ENCODE peak calls at places on chromosomes 1 and 21, in five cellular contexts. J is activated CD4-positive, alpha-beta T cell treated with anti-CD3 and anti-CD28 coated beads, Interleukin-2, amount 10 ng/mL, durations not matched to agents 7 days and 5 days; H is neural progenitor cell; S is HTR-8/SVneo; O is MV-4-11. Y is an unnamed sample.

GRCh38 chr1:31574749-31575372 is 1.5 kb upstream of the TINAGL1 start:
- DNase-seq in J (peak), H (peak), S (no peak), O (no peak), Y (no peak)

GRCh38 chr1:15577691-15578090 is 7.2 kb downstream of the AGMAT start:
- DNase-seq in J (peak), H (no peak), S (no peak), O (no peak), Y (no peak)

GRCh38 chr21:33944185-33944763 is 28.7 kb upstream of the ATP5PO start:
- DNase-seq in J (no peak), H (no peak), S (no peak), O (no peak), Y (no peak)

GRCh38 chr1:94117250-94117851 is 3.6 kb downstream of the ABCA4 start:
- DNase-seq in J (no peak), H (no peak), S (no peak), O (no peak), Y (no peak)

GRCh38 chr1:110548381-110548780 is 29.4 kb upstream of the KCNA10 start:
- DNase-seq in J (no peak), H (peak), S (no peak), O (no peak), Y (no peak)

GRCh38 chr1:116497660-116498059 is 73.2 kb downstream of the CD58 start:
- DNase-seq in J (no peak), H (no peak), S (no peak), O (peak), Y (no peak)

GRCh38 chr1:3215198-3216045 is 146.4 kb downstream of the PRDM16 start:
- DNase-seq in J (no peak), H (no peak), S (no peak), O (no peak), Y (no peak)

GRCh38 chr1:206847337-206847834 is 18.0 kb upstream of the IL20 start:
- DNase-seq in J (no peak), H (no peak), S (no peak), O (no peak), Y (no peak)

GRCh38 chr1:59498640-59499039 is 201.7 kb downstream of the FGGY start:
- DNase-seq in J (no peak), H (no peak), S (peak), O (peak), Y (peak)

GRCh38 chr1:7177438-7178126 is 392.3 kb downstream of the CAMTA1 start:
- DNase-seq in J (no peak), H (peak), S (no peak), O (no peak), Y (no peak)

GRCh38 chr1:31949862-31950261 is 11.7 kb upstream of the PTP4A2 start:
- DNase-seq in J (no peak), H (no peak), S (no peak), O (no peak), Y (no peak)

GRCh38 chr1:32200226-32201010 is at the start of gene CCDC28B:
- DNase-seq in J (peak), H (peak), S (peak), O (peak), Y (peak)

GRCh38 chr21:42145569-42146250 is 73.2 kb upstream of the ABCG1 start:
- DNase-seq in J (peak), H (peak), S (peak), O (peak), Y (peak)

GRCh38 chr1:97377432-97378034 is 543.3 kb downstream of the DPYD start:
- DNase-seq in J (no peak), H (no peak), S (no peak), O (no peak), Y (no peak)

GRCh38 chr21:14273736-14274538 is 58.0 kb downstream of the RBM11 start:
- DNase-seq in J (no peak), H (peak), S (no peak), O (no peak), Y (peak)

GRCh38 chr1:221708987-221709386 is 32.9 kb downstream of the DUSP10 start:
- DNase-seq in J (peak), H (peak), S (no peak), O (peak), Y (no peak)

GRCh38 chr21:27734146-27734545 is 767.3 kb upstream of the ADAMTS5 start:
- DNase-seq in J (no peak), H (no peak), S (no peak), O (no peak), Y (no peak)

GRCh38 chr1:206040328-206040727 is 12.6 kb upstream of the RHEX start:
- DNase-seq in J (no peak), H (no peak), S (no peak), O (no peak), Y (no peak)

GRCh38 chr1:85087659-85088407 is 39.5 kb upstream of the MCOLN3 start:
- DNase-seq in J (no peak), H (no peak), S (no peak), O (no peak), Y (no peak)

GRCh38 chr1:115299266-115299665 is 38.8 kb downstream of the NGF start:
- DNase-seq in J (no peak), H (no peak), S (no peak), O (no peak), Y (no peak)

GRCh38 chr1:33086384-33086850 is 5.5 kb downstream of the AZIN2 start:
- DNase-seq in J (peak), H (peak), S (peak), O (peak), Y (peak)

GRCh38 chr1:44240802-44241671 is 27.8 kb downstream of the DMAP1 start:
- DNase-seq in J (no peak), H (no peak), S (no peak), O (no peak), Y (no peak)

GRCh38 chr1:222243902-222244301 is 304.0 kb downstream of the HHIPL2 start:
- DNase-seq in J (no peak), H (no peak), S (no peak), O (no peak), Y (no peak)

GRCh38 chr1:207049974-207050391 is 1.0 kb downstream of the YOD1 start:
- DNase-seq in J (peak), H (peak), S (no peak), O (peak), Y (peak)

GRCh38 chr1:176241385-176242015 is 34.4 kb upstream of the COP1 start:
- DNase-seq in J (no peak), H (no peak), S (no peak), O (peak), Y (no peak)

GRCh38 chr1:108016451-108016920 is 51.5 kb upstream of the VAV3 start:
- DNase-seq in J (no peak), H (no peak), S (peak), O (peak), Y (peak)

GRCh38 chr1:26353210-26353859 is 595 bp downstream of the CRYBG2 start:
- DNase-seq in J (no peak), H (no peak), S (no peak), O (no peak), Y (no peak)

GRCh38 chr1:167198518-167199133 is 22.1 kb upstream of the POU2F1 start:
- DNase-seq in J (no peak), H (peak), S (no peak), O (no peak), Y (no peak)

GRCh38 chr21:44880762-44881585 is 7.5 kb upstream of the PTTG1IP start:
- DNase-seq in J (no peak), H (no peak), S (peak), O (peak), Y (peak)

GRCh38 chr1:109994654-109995053 is 10.1 kb downstream of the AHCYL1 start:
- DNase-seq in J (no peak), H (no peak), S (no peak), O (no peak), Y (no peak)

GRCh38 chr1:44707112-44707881 is 23.7 kb downstream of the RNU5D-1 start:
- DNase-seq in J (no peak), H (no peak), S (peak), O (no peak), Y (no peak)